ENCODE peak calls at places on chromosomes 6 and 20, in six cellular contexts. F is glutamatergic neuron, D is osteocyte, V is A549, R is progenitor cell of endocrine pancreas, X is transverse colon. K is an unnamed sample.
A peak's percentile ranks its signal among the peaks of the same experiment; 100 is the strongest.

GRCh38 chr6:16929814-16930213 is 168.6 kb upstream of the ATXN1 start:
- DNase-seq in F (no peak), D (no peak), V (no peak), R (no peak), X (no peak), K (no peak)

GRCh38 chr20:24971702-24972101 is 20.8 kb downstream of the APMAP start:
- DNase-seq in F (no peak), D (no peak), V (no peak), R (no peak), X (no peak), K (no peak)

GRCh38 chr6:168419569-168419968 is 21.4 kb upstream of the SMOC2 start:
- DNase-seq in F (no peak), D (no peak), V (no peak), R (no peak), X (no peak), K (no peak)

GRCh38 chr6:136084403-136084802 is 165.7 kb downstream of the MTFR2 start:
- DNase-seq in F (no peak), D (no peak), V (no peak), R (no peak), X (no peak), K (no peak)

GRCh38 chr6:31794866-31795615 is 511 bp downstream of the VARS1 start:
- DNase-seq in F (peak; percentile 49), D (no peak), V (peak; percentile 25), R (no peak), X (no peak), K (no peak)

GRCh38 chr6:154106251-154106650 is 67.2 kb downstream of the OPRM1 start:
- DNase-seq in F (no peak), D (no peak), V (no peak), R (no peak), X (no peak), K (no peak)

GRCh38 chr20:20211988-20212518 is 155.9 kb upstream of the INSM1 start:
- DNase-seq in F (no peak), D (no peak), V (no peak), R (no peak), X (no peak), K (no peak)

GRCh38 chr20:23206061-23206460 is 119.9 kb upstream of the CD93 start:
- DNase-seq in F (no peak), D (no peak), V (no peak), R (no peak), X (no peak), K (no peak)

GRCh38 chr6:131073577-131073976 is 10.5 kb upstream of the EPB41L2 start:
- DNase-seq in F (no peak), D (no peak), V (no peak), R (no peak), X (no peak), K (no peak)

GRCh38 chr6:14361297-14361696 is 243.7 kb downstream of the CD83 start:
- DNase-seq in F (no peak), D (no peak), V (no peak), R (no peak), X (no peak), K (no peak)

GRCh38 chr6:41039060-41039998 is at the start of gene UNC5CL:
- DNase-seq in F (peak; percentile 50), D (no peak), V (peak; percentile 64), R (no peak), X (peak; percentile 73), K (no peak)

GRCh38 chr6:135909737-135910387 is 58.4 kb downstream of the PDE7B start:
- DNase-seq in F (peak; percentile 23), D (no peak), V (peak; percentile 7), R (peak; percentile 19), X (peak; percentile 39), K (no peak)

GRCh38 chr6:13445005-13445743 is 42.2 kb downstream of the GFOD1 start:
- DNase-seq in F (peak; percentile 41), D (no peak), V (no peak), R (no peak), X (peak; percentile 89), K (no peak)

GRCh38 chr20:52071136-52071535 is 120.4 kb downstream of the ZFP64 start:
- DNase-seq in F (no peak), D (no peak), V (no peak), R (no peak), X (no peak), K (no peak)

GRCh38 chr6:51959744-51960383 is 127.5 kb downstream of the PKHD1 start:
- DNase-seq in F (peak; percentile 84), D (peak; percentile 87), V (peak; percentile 18), R (peak; percentile 61), X (peak; percentile 68), K (peak; percentile 75)

GRCh38 chr6:130183271-130184222 is 39.2 kb downstream of the SAMD3 start:
- DNase-seq in F (no peak), D (no peak), V (no peak), R (no peak), X (no peak), K (no peak)

GRCh38 chr6:37306624-37307222 is 47.1 kb upstream of the RNF8 start:
- DNase-seq in F (no peak), D (no peak), V (no peak), R (no peak), X (no peak), K (no peak)
- TF ChIP-seq CTCF in F (no peak), D (no peak), V (no peak), R (no peak), X (no peak), K (no peak)

DNA sequence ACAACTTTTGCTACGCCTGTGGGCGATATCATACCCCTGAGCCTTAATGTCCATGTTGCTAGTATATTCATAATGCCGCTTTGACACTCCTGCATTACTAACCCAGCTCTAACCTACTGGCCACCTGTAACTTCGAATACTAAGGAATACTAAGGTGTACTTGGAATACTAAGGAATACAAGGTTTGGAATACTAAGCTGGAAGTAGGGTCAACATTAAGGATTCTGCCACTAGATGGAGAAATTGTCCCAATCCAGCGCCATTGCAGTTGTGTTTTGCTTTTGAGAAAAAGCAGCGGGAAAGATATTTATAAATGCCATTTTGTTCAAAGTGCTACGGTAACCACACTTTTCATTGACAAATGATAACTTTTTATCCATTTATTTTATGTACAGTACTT is 10.7 kb downstream of the TBXT start:
- DNase-seq in F (no peak), D (no peak), V (peak; percentile 23), R (no peak), X (no peak), K (no peak)
- TF ChIP-seq CTCF in F (no peak), D (peak; percentile 51), V (peak; percentile 48), R (peak; percentile 51), X (no peak), K (peak; percentile 66)

GRCh38 chr6:82006027-82006738 is 241.4 kb downstream of the IBTK start:
- DNase-seq in F (no peak), D (no peak), V (no peak), R (no peak), X (peak; percentile 9), K (no peak)
- TF ChIP-seq CTCF in F (peak; percentile 28), D (peak; percentile 65), V (peak; percentile 32), R (peak; percentile 44), X (peak; percentile 51), K (peak; percentile 69)

DNA sequence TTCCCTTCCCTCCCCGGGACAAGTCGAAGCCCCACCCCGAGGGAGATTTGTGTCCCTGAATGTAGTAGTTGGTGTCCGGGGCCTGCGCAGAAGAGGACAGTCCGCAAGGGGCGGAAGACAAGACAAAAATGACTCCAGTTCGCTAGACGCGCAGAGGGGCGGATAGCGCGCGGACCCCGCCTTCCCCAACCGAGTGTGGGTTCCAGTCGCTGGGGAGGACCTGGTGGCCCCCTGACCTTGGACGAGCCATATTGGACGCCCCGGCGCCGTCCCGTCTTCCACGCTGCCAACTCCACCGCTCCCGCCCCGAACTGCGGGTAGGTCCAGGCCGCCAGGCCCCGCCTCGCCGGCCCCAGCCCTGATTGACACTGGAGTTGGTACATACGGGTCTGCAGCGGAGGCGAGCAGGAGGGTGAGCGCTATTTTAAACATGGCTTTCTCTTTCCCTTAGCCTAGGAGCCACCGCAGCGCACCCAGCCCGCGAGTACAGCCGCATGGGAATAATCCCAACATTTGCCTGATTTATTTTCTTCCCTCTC is 802 bp downstream of the HMGN3 start:
- DNase-seq in F (peak; percentile 87), D (peak; percentile 94), V (peak; percentile 74), R (peak; percentile 58), X (peak; percentile 88), K (peak; percentile 86)
- TF ChIP-seq CTCF in F (peak; percentile 30), D (peak; percentile 46), V (no peak), R (peak; percentile 48), X (peak; percentile 29), K (peak; percentile 68)

GRCh38 chr6:150005761-150006651 is 19.3 kb downstream of the RAET1L start:
- DNase-seq in F (no peak), D (peak; percentile 75), V (no peak), R (peak; percentile 8), X (no peak), K (no peak)
- TF ChIP-seq CTCF in F (no peak), D (no peak), V (no peak), R (no peak), X (no peak), K (no peak)

GRCh38 chr6:33490621-33491020 is 36.2 kb downstream of the ZBTB9 start:
- DNase-seq in F (no peak), D (no peak), V (no peak), R (no peak), X (no peak), K (no peak)

GRCh38 chr6:33497157-33497556 is 42.8 kb downstream of the ZBTB9 start:
- DNase-seq in F (no peak), D (no peak), V (no peak), R (no peak), X (no peak), K (no peak)

GRCh38 chr6:33490198-33490597 is 35.8 kb downstream of the ZBTB9 start:
- DNase-seq in F (no peak), D (no peak), V (no peak), R (no peak), X (no peak), K (no peak)

GRCh38 chr6:33492093-33492492 is 37.7 kb downstream of the ZBTB9 start:
- DNase-seq in F (no peak), D (no peak), V (no peak), R (no peak), X (no peak), K (no peak)
- TF ChIP-seq CTCF in F (no peak), D (peak; percentile 8), V (no peak), R (no peak), X (no peak), K (peak; percentile 14)

GRCh38 chr20:54476336-54476928 is 1.0 kb downstream of the DOK5 start:
- DNase-seq in F (no peak), D (no peak), V (no peak), R (no peak), X (no peak), K (no peak)

GRCh38 chr20:54477134-54477533 is 1.7 kb downstream of the DOK5 start:
- DNase-seq in F (no peak), D (no peak), V (no peak), R (no peak), X (no peak), K (no peak)

GRCh38 chr20:54481442-54481841 is 6.0 kb downstream of the DOK5 start:
- DNase-seq in F (no peak), D (no peak), V (no peak), R (no peak), X (no peak), K (no peak)

GRCh38 chr20:54477556-54477955 is 2.2 kb downstream of the DOK5 start:
- DNase-seq in F (no peak), D (no peak), V (no peak), R (no peak), X (no peak), K (no peak)

GRCh38 chr20:54479138-54479906 is 3.9 kb downstream of the DOK5 start:
- DNase-seq in F (no peak), D (no peak), V (no peak), R (no peak), X (no peak), K (no peak)
- TF ChIP-seq CTCF in F (peak; percentile 10), D (no peak), V (peak; percentile 9), R (peak; percentile 49), X (no peak), K (peak; percentile 60)